ENCODE peak calls at places on chromosomes 6 and 20, in nine cellular contexts. One of them, this sample, is unnamed.

GRCh38 chr20:17747431-17747846 is 47.7 kb downstream of the BANF2 start:
- DNase-seq in foreskin keratinocyte: peak
- DNase-seq in nephron progenitor cell: no peak
- DNase-seq in naive B cell: no peak
- DNase-seq in SJSA1: peak
- DNase-seq in activated T-cell treated with anti-CD3 and anti-CD28 coated beads for 48 hours: no peak
- DNase-seq in posterior cingulate gyrus: peak
- DNase-seq in AG04450: peak
- DNase-seq in tibial artery: no peak
- DNase-seq in this sample: no peak

GRCh38 chr6:1774541-1774940 is 164.8 kb downstream of the FOXC1 start:
- DNase-seq in posterior cingulate gyrus: no peak
- DNase-seq in SJSA1: no peak
- DNase-seq in naive B cell: no peak
- DNase-seq in activated T-cell treated with anti-CD3 and anti-CD28 coated beads for 48 hours: no peak
- DNase-seq in AG04450: no peak
- DNase-seq in tibial artery: no peak
- DNase-seq in nephron progenitor cell: no peak
- DNase-seq in foreskin keratinocyte: no peak
- DNase-seq in this sample: no peak

GRCh38 chr6:107670792-107671199 is 153.3 kb downstream of the SCML4 start:
- DNase-seq in AG04450: no peak
- DNase-seq in tibial artery: peak
- DNase-seq in naive B cell: peak
- DNase-seq in posterior cingulate gyrus: no peak
- DNase-seq in SJSA1: no peak
- DNase-seq in nephron progenitor cell: peak
- DNase-seq in activated T-cell treated with anti-CD3 and anti-CD28 coated beads for 48 hours: no peak
- DNase-seq in foreskin keratinocyte: no peak
- DNase-seq in this sample: peak

GRCh38 chr20:56897318-56897962 is 268.3 kb downstream of the TFAP2C start:
- DNase-seq in tibial artery: no peak
- DNase-seq in posterior cingulate gyrus: no peak
- DNase-seq in SJSA1: no peak
- DNase-seq in AG04450: no peak
- DNase-seq in foreskin keratinocyte: no peak
- DNase-seq in naive B cell: no peak
- DNase-seq in activated T-cell treated with anti-CD3 and anti-CD28 coated beads for 48 hours: no peak
- DNase-seq in nephron progenitor cell: no peak
- DNase-seq in this sample: peak

GRCh38 chr6:144590540-144590939 is 305.4 kb downstream of the UTRN start:
- DNase-seq in foreskin keratinocyte: no peak
- DNase-seq in nephron progenitor cell: no peak
- DNase-seq in posterior cingulate gyrus: no peak
- DNase-seq in activated T-cell treated with anti-CD3 and anti-CD28 coated beads for 48 hours: no peak
- DNase-seq in SJSA1: no peak
- DNase-seq in tibial artery: no peak
- DNase-seq in naive B cell: no peak
- DNase-seq in AG04450: no peak
- DNase-seq in this sample: no peak

GRCh38 chr20:61280217-61280980 is 28.3 kb downstream of the CDH4 start:
- DNase-seq in activated T-cell treated with anti-CD3 and anti-CD28 coated beads for 48 hours: no peak
- DNase-seq in naive B cell: no peak
- DNase-seq in foreskin keratinocyte: no peak
- DNase-seq in nephron progenitor cell: no peak
- DNase-seq in SJSA1: no peak
- DNase-seq in posterior cingulate gyrus: peak
- DNase-seq in tibial artery: no peak
- DNase-seq in AG04450: no peak
- DNase-seq in this sample: peak

GRCh38 chr20:13285408-13285807 is 64.3 kb downstream of the ISM1 start:
- DNase-seq in SJSA1: no peak
- DNase-seq in tibial artery: no peak
- DNase-seq in naive B cell: no peak
- DNase-seq in nephron progenitor cell: no peak
- DNase-seq in foreskin keratinocyte: no peak
- DNase-seq in activated T-cell treated with anti-CD3 and anti-CD28 coated beads for 48 hours: no peak
- DNase-seq in AG04450: no peak
- DNase-seq in posterior cingulate gyrus: peak
- DNase-seq in this sample: no peak

GRCh38 chr20:20820104-20820503 is 107.7 kb upstream of the RALGAPA2 start:
- DNase-seq in tibial artery: no peak
- DNase-seq in posterior cingulate gyrus: no peak
- DNase-seq in activated T-cell treated with anti-CD3 and anti-CD28 coated beads for 48 hours: no peak
- DNase-seq in naive B cell: no peak
- DNase-seq in SJSA1: no peak
- DNase-seq in AG04450: no peak
- DNase-seq in nephron progenitor cell: peak
- DNase-seq in foreskin keratinocyte: no peak
- DNase-seq in this sample: peak

GRCh38 chr20:42979720-42980119 is 210.0 kb downstream of the PTPRT start:
- DNase-seq in nephron progenitor cell: no peak
- DNase-seq in AG04450: no peak
- DNase-seq in tibial artery: no peak
- DNase-seq in SJSA1: no peak
- DNase-seq in naive B cell: no peak
- DNase-seq in posterior cingulate gyrus: no peak
- DNase-seq in activated T-cell treated with anti-CD3 and anti-CD28 coated beads for 48 hours: no peak
- DNase-seq in foreskin keratinocyte: no peak
- DNase-seq in this sample: peak

GRCh38 chr6:88544986-88545612 is 379.0 kb upstream of the CNR1 start:
- DNase-seq in SJSA1: no peak
- DNase-seq in nephron progenitor cell: no peak
- DNase-seq in naive B cell: no peak
- DNase-seq in posterior cingulate gyrus: no peak
- DNase-seq in AG04450: no peak
- DNase-seq in tibial artery: no peak
- DNase-seq in foreskin keratinocyte: no peak
- DNase-seq in activated T-cell treated with anti-CD3 and anti-CD28 coated beads for 48 hours: no peak
- DNase-seq in this sample: no peak

GRCh38 chr6:139752086-139752485 is 377.6 kb upstream of the CITED2 start:
- DNase-seq in naive B cell: no peak
- DNase-seq in nephron progenitor cell: no peak
- DNase-seq in activated T-cell treated with anti-CD3 and anti-CD28 coated beads for 48 hours: no peak
- DNase-seq in AG04450: no peak
- DNase-seq in SJSA1: no peak
- DNase-seq in foreskin keratinocyte: no peak
- DNase-seq in tibial artery: no peak
- DNase-seq in posterior cingulate gyrus: no peak
- DNase-seq in this sample: no peak

GRCh38 chr6:106746660-106747059 is 117.3 kb downstream of the QRSL1 start:
- DNase-seq in posterior cingulate gyrus: no peak
- DNase-seq in SJSA1: peak
- DNase-seq in naive B cell: no peak
- DNase-seq in activated T-cell treated with anti-CD3 and anti-CD28 coated beads for 48 hours: no peak
- DNase-seq in tibial artery: no peak
- DNase-seq in nephron progenitor cell: no peak
- DNase-seq in AG04450: no peak
- DNase-seq in foreskin keratinocyte: peak
- DNase-seq in this sample: no peak

GRCh38 chr6:53302678-53303360 is 45.9 kb downstream of the ELOVL5 start:
- DNase-seq in foreskin keratinocyte: peak
- DNase-seq in SJSA1: peak
- DNase-seq in posterior cingulate gyrus: no peak
- DNase-seq in naive B cell: no peak
- DNase-seq in AG04450: no peak
- DNase-seq in tibial artery: no peak
- DNase-seq in nephron progenitor cell: no peak
- DNase-seq in activated T-cell treated with anti-CD3 and anti-CD28 coated beads for 48 hours: no peak
- DNase-seq in this sample: no peak

GRCh38 chr20:54350415-54350814 is 125.0 kb upstream of the DOK5 start:
- DNase-seq in tibial artery: no peak
- DNase-seq in foreskin keratinocyte: no peak
- DNase-seq in posterior cingulate gyrus: no peak
- DNase-seq in AG04450: no peak
- DNase-seq in naive B cell: no peak
- DNase-seq in activated T-cell treated with anti-CD3 and anti-CD28 coated beads for 48 hours: no peak
- DNase-seq in SJSA1: no peak
- DNase-seq in nephron progenitor cell: no peak
- DNase-seq in this sample: no peak

GRCh38 chr6:27811383-27811782 is 100.8 kb downstream of the OR2B2 start:
- DNase-seq in SJSA1: peak
- DNase-seq in posterior cingulate gyrus: no peak
- DNase-seq in foreskin keratinocyte: no peak
- DNase-seq in tibial artery: no peak
- DNase-seq in naive B cell: no peak
- DNase-seq in AG04450: no peak
- DNase-seq in activated T-cell treated with anti-CD3 and anti-CD28 coated beads for 48 hours: no peak
- DNase-seq in nephron progenitor cell: no peak
- DNase-seq in this sample: no peak

GRCh38 chr6:78492351-78493010 is 374.9 kb upstream of the IRAK1BP1 start:
- DNase-seq in naive B cell: no peak
- DNase-seq in SJSA1: peak
- DNase-seq in posterior cingulate gyrus: no peak
- DNase-seq in AG04450: no peak
- DNase-seq in foreskin keratinocyte: peak
- DNase-seq in activated T-cell treated with anti-CD3 and anti-CD28 coated beads for 48 hours: no peak
- DNase-seq in nephron progenitor cell: no peak
- DNase-seq in tibial artery: no peak
- DNase-seq in this sample: no peak

GRCh38 chr6:134706153-134706552 is 243.7 kb downstream of the ALDH8A1 start:
- DNase-seq in foreskin keratinocyte: no peak
- DNase-seq in posterior cingulate gyrus: no peak
- DNase-seq in SJSA1: no peak
- DNase-seq in AG04450: no peak
- DNase-seq in nephron progenitor cell: no peak
- DNase-seq in naive B cell: no peak
- DNase-seq in activated T-cell treated with anti-CD3 and anti-CD28 coated beads for 48 hours: no peak
- DNase-seq in tibial artery: no peak
- DNase-seq in this sample: peak

GRCh38 chr6:127980996-127981395 is 80.1 kb upstream of the THEMIS start:
- DNase-seq in tibial artery: no peak
- DNase-seq in AG04450: no peak
- DNase-seq in activated T-cell treated with anti-CD3 and anti-CD28 coated beads for 48 hours: no peak
- DNase-seq in posterior cingulate gyrus: peak
- DNase-seq in nephron progenitor cell: no peak
- DNase-seq in naive B cell: no peak
- DNase-seq in SJSA1: no peak
- DNase-seq in foreskin keratinocyte: no peak
- DNase-seq in this sample: no peak

GRCh38 chr6:26556263-26557070 is 18.3 kb downstream of the HMGN4 start:
- DNase-seq in activated T-cell treated with anti-CD3 and anti-CD28 coated beads for 48 hours: peak
- DNase-seq in nephron progenitor cell: peak
- DNase-seq in tibial artery: no peak
- DNase-seq in posterior cingulate gyrus: peak
- DNase-seq in AG04450: peak
- DNase-seq in foreskin keratinocyte: peak
- DNase-seq in SJSA1: peak
- DNase-seq in naive B cell: no peak
- DNase-seq in this sample: peak

GRCh38 chr20:54173653-54174451 is at the start of gene CYP24A1:
- DNase-seq in AG04450: no peak
- DNase-seq in foreskin keratinocyte: no peak
- DNase-seq in posterior cingulate gyrus: peak
- DNase-seq in naive B cell: no peak
- DNase-seq in SJSA1: no peak
- DNase-seq in nephron progenitor cell: peak
- DNase-seq in tibial artery: no peak
- DNase-seq in activated T-cell treated with anti-CD3 and anti-CD28 coated beads for 48 hours: peak
- DNase-seq in this sample: peak

GRCh38 chr6:27795697-27796494 is 116.3 kb downstream of the OR2B2 start:
- DNase-seq in tibial artery: no peak
- DNase-seq in AG04450: peak
- DNase-seq in SJSA1: peak
- DNase-seq in foreskin keratinocyte: peak
- DNase-seq in nephron progenitor cell: peak
- DNase-seq in activated T-cell treated with anti-CD3 and anti-CD28 coated beads for 48 hours: no peak
- DNase-seq in posterior cingulate gyrus: no peak
- DNase-seq in naive B cell: peak
- DNase-seq in this sample: peak

GRCh38 chr20:37943501-37944455 is 40.9 kb downstream of the VSTM2L start:
- DNase-seq in AG04450: no peak
- DNase-seq in activated T-cell treated with anti-CD3 and anti-CD28 coated beads for 48 hours: no peak
- DNase-seq in foreskin keratinocyte: no peak
- DNase-seq in tibial artery: no peak
- DNase-seq in SJSA1: no peak
- DNase-seq in nephron progenitor cell: no peak
- DNase-seq in posterior cingulate gyrus: no peak
- DNase-seq in naive B cell: no peak
- DNase-seq in this sample: peak

GRCh38 chr6:163415176-163415619 is 680 bp downstream of the QKI start:
- DNase-seq in AG04450: no peak
- DNase-seq in naive B cell: peak
- DNase-seq in nephron progenitor cell: no peak
- DNase-seq in tibial artery: no peak
- DNase-seq in activated T-cell treated with anti-CD3 and anti-CD28 coated beads for 48 hours: no peak
- DNase-seq in posterior cingulate gyrus: no peak
- DNase-seq in foreskin keratinocyte: no peak
- DNase-seq in SJSA1: no peak
- DNase-seq in this sample: peak

GRCh38 chr6:20572940-20573339 is 38.7 kb downstream of the CDKAL1 start:
- DNase-seq in posterior cingulate gyrus: no peak
- DNase-seq in AG04450: no peak
- DNase-seq in nephron progenitor cell: no peak
- DNase-seq in SJSA1: no peak
- DNase-seq in foreskin keratinocyte: no peak
- DNase-seq in activated T-cell treated with anti-CD3 and anti-CD28 coated beads for 48 hours: no peak
- DNase-seq in tibial artery: no peak
- DNase-seq in naive B cell: no peak
- DNase-seq in this sample: no peak

GRCh38 chr20:60238992-60239655 is 280.9 kb downstream of the CDH26 start:
- DNase-seq in tibial artery: no peak
- DNase-seq in naive B cell: no peak
- DNase-seq in nephron progenitor cell: no peak
- DNase-seq in activated T-cell treated with anti-CD3 and anti-CD28 coated beads for 48 hours: no peak
- DNase-seq in AG04450: no peak
- DNase-seq in foreskin keratinocyte: no peak
- DNase-seq in SJSA1: no peak
- DNase-seq in posterior cingulate gyrus: no peak
- DNase-seq in this sample: no peak

GRCh38 chr20:24943196-24943595 is 5.9 kb upstream of the CST7 start:
- DNase-seq in nephron progenitor cell: no peak
- DNase-seq in tibial artery: no peak
- DNase-seq in activated T-cell treated with anti-CD3 and anti-CD28 coated beads for 48 hours: no peak
- DNase-seq in foreskin keratinocyte: no peak
- DNase-seq in posterior cingulate gyrus: no peak
- DNase-seq in naive B cell: no peak
- DNase-seq in AG04450: no peak
- DNase-seq in SJSA1: no peak
- DNase-seq in this sample: no peak

GRCh38 chr6:138206862-138207261 is 11.4 kb downstream of the PBOV1 start:
- DNase-seq in SJSA1: no peak
- DNase-seq in activated T-cell treated with anti-CD3 and anti-CD28 coated beads for 48 hours: no peak
- DNase-seq in foreskin keratinocyte: no peak
- DNase-seq in AG04450: no peak
- DNase-seq in tibial artery: no peak
- DNase-seq in naive B cell: no peak
- DNase-seq in nephron progenitor cell: no peak
- DNase-seq in posterior cingulate gyrus: no peak
- DNase-seq in this sample: no peak

GRCh38 chr20:40658509-40658908 is 30.5 kb downstream of the MAFB start:
- DNase-seq in foreskin keratinocyte: no peak
- DNase-seq in activated T-cell treated with anti-CD3 and anti-CD28 coated beads for 48 hours: no peak
- DNase-seq in tibial artery: no peak
- DNase-seq in posterior cingulate gyrus: no peak
- DNase-seq in nephron progenitor cell: no peak
- DNase-seq in AG04450: no peak
- DNase-seq in naive B cell: no peak
- DNase-seq in SJSA1: no peak
- DNase-seq in this sample: no peak

GRCh38 chr6:31778999-31779885 is 2.1 kb upstream of the VWA7 start:
- DNase-seq in posterior cingulate gyrus: peak
- DNase-seq in activated T-cell treated with anti-CD3 and anti-CD28 coated beads for 48 hours: no peak
- DNase-seq in foreskin keratinocyte: no peak
- DNase-seq in nephron progenitor cell: no peak
- DNase-seq in SJSA1: no peak
- DNase-seq in AG04450: no peak
- DNase-seq in tibial artery: no peak
- DNase-seq in naive B cell: no peak
- DNase-seq in this sample: no peak

GRCh38 chr6:35048031-35048613 is 93.0 kb downstream of the TCP11 start:
- DNase-seq in tibial artery: peak
- DNase-seq in nephron progenitor cell: no peak
- DNase-seq in AG04450: no peak
- DNase-seq in SJSA1: peak
- DNase-seq in foreskin keratinocyte: no peak
- DNase-seq in posterior cingulate gyrus: peak
- DNase-seq in naive B cell: no peak
- DNase-seq in activated T-cell treated with anti-CD3 and anti-CD28 coated beads for 48 hours: no peak
- DNase-seq in this sample: peak

GRCh38 chr6:38509713-38510112 is 130.0 kb downstream of the BTBD9 start:
- DNase-seq in posterior cingulate gyrus: no peak
- DNase-seq in activated T-cell treated with anti-CD3 and anti-CD28 coated beads for 48 hours: no peak
- DNase-seq in tibial artery: no peak
- DNase-seq in nephron progenitor cell: no peak
- DNase-seq in foreskin keratinocyte: peak
- DNase-seq in AG04450: peak
- DNase-seq in SJSA1: peak
- DNase-seq in naive B cell: no peak
- DNase-seq in this sample: peak